ENCODE peak calls at places on chromosome 3, in six cellular contexts. Q is cardiac muscle cell; H is neuronal stem cell; A is MM.1S; Y is naive thymus-derived CD4-positive, alpha-beta T cell; O is K562. X is an unnamed sample. For H3K4me1 and H3K36me3, the result is how much of the 10 kb centered on the place peaks cover.

GRCh38 chr3:188057124-188057523 is 96.8 kb upstream of the LPP start:
- DNase-seq in H (no peak), Q (no peak), A (no peak), O (no peak), Y (no peak), X (no peak)

GRCh38 chr3:169147246-169148008 is 516.1 kb downstream of the MECOM start:
- DNase-seq in O (peak), Q (peak), A (peak), Y (no peak), H (peak), X (peak)

GRCh38 chr3:186985713-186986364 is 55.5 kb downstream of the ST6GAL1 start:
- DNase-seq in Q (no peak), A (peak), Y (no peak), O (no peak), H (no peak), X (no peak)

GRCh38 chr3:36954452-36955134 is 9.7 kb upstream of the TRANK1 start:
- DNase-seq in A (no peak), O (peak), H (no peak), Q (no peak), Y (no peak), X (no peak)

GRCh38 chr3:97070302-97070701 is 255.9 kb downstream of the EPHA6 start:
- DNase-seq in Y (no peak), Q (no peak), A (no peak), H (no peak), O (no peak), X (no peak)

GRCh38 chr3:120274739-120275167 is 10.3 kb downstream of the GPR156 start:
- DNase-seq in A (no peak), Y (no peak), H (no peak), Q (no peak), O (no peak), X (no peak)

GRCh38 chr3:56856686-56857577 is 55.2 kb upstream of the ARHGEF3 start:
- DNase-seq in H (no peak), Y (no peak), O (no peak), A (no peak), Q (no peak), X (no peak)

GRCh38 chr3:53140575-53141467 is 10.6 kb upstream of the RFT1 start:
- DNase-seq in A (no peak), Y (no peak), H (no peak), Q (no peak), O (no peak), X (no peak)

GRCh38 chr3:44477312-44478030 is at the start of gene ZNF445:
- DNase-seq in O (peak), Q (peak), H (peak), Y (peak), A (peak), X (peak)

GRCh38 chr3:30181546-30181945 is 424.9 kb upstream of the TGFBR2 start:
- DNase-seq in H (no peak), Q (no peak), Y (no peak), O (no peak), A (no peak), X (no peak)

GRCh38 chr3:108102420-108103039 is 11.7 kb upstream of the CD47 start:
- DNase-seq in H (no peak), Q (no peak), O (no peak), A (no peak), Y (no peak), X (no peak)

GRCh38 chr3:183490653-183491052 is 62.2 kb upstream of the MCF2L2 start:
- DNase-seq in O (no peak), Q (peak), Y (peak), A (peak), H (no peak), X (no peak)

GRCh38 chr3:53195602-53196574 is 34.9 kb downstream of the PRKCD start:
- DNase-seq in Y (peak), A (peak), H (peak), O (peak), Q (peak), X (peak)

GRCh38 chr3:165895919-165896318 is 58.7 kb upstream of the BCHE start:
- DNase-seq in Q (peak), H (peak), A (peak), Y (no peak), O (peak), X (no peak)

GRCh38 chr3:14562441-14562840 is 22.3 kb upstream of the GRIP2 start:
- DNase-seq in Q (no peak), H (no peak), Y (no peak), A (no peak), O (no peak), X (no peak)

GRCh38 chr3:89380006-89380405 is 272.6 kb downstream of the EPHA3 start:
- DNase-seq in Y (no peak), A (no peak), O (no peak), H (no peak), Q (no peak), X (no peak)

GRCh38 chr3:14902719-14903118 is 44.7 kb upstream of the NR2C2 start:
- DNase-seq in H (no peak), O (no peak), A (no peak), Q (no peak), Y (no peak), X (no peak)

GRCh38 chr3:181239456-181239855 is 249.9 kb upstream of the DNAJC19 start:
- DNase-seq in A (no peak), Y (no peak), H (no peak), Q (no peak), O (no peak), X (no peak)

GRCh38 chr3:100045696-100046095 is 68.6 kb downstream of the FILIP1L start:
- DNase-seq in Q (no peak), H (no peak), Y (no peak), A (no peak), O (no peak), X (no peak)

GRCh38 chr3:127714866-127715265 is 42.1 kb downstream of the ABTB1 start:
- DNase-seq in A (no peak), H (no peak), O (no peak), Y (no peak), Q (no peak), X (no peak)

GRCh38 chr3:121943434-121943833 is 49.2 kb downstream of the SLC15A2 start:
- DNase-seq in H (no peak), Y (no peak), Q (no peak), A (no peak), O (no peak), X (no peak)

GRCh38 chr3:101532783-101533602 is 20.0 kb upstream of the SENP7 start:
- DNase-seq in O (no peak), Q (peak), H (no peak), Y (no peak), A (no peak), X (no peak)

GRCh38 chr3:14359348-14359747 is 43.1 kb upstream of the SLC6A6 start:
- DNase-seq in O (no peak), Q (no peak), A (no peak), H (no peak), Y (no peak), X (no peak)

GRCh38 chr3:14540209-14540575 is at the start of gene GRIP2:
- DNase-seq in Y (no peak), H (no peak), A (no peak), Q (no peak), O (no peak), X (no peak)

GRCh38 chr3:153052096-153052460 is 109.9 kb upstream of the RAP2B start:
- DNase-seq in Q (peak), A (peak), H (no peak), Y (no peak), O (peak), X (no peak)

GRCh38 chr3:150049317-150049716 is 78.6 kb upstream of the PFN2 start:
- DNase-seq in Q (no peak), H (no peak), A (no peak), O (no peak), Y (no peak), X (no peak)

DNA sequence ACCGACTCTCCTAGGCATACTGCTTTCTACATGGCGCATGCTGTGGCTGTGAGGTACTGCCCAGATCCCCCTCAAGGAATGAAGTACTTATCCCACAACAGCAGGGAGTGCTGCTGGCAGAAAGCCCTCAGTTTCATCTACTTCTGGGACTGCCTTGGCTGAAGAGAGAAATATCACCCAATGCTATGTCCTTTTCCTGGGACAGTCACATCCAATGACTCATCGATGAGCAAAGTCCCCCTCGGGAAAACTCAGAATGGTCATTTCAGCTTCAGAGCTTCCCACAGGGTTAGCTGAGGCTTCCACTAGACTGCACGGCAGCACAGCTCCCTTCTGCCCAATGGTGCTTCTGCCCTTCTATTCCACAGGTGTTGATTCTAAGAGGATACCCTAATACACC is 3.6 kb upstream of the NMD3 start:
- DNase-seq in H (no peak), Q (no peak), O (no peak), Y (no peak), A (no peak), X (no peak)
- H3K4me1 ChIP-seq in H (under half), Q (under half), O (under half), Y (under half), A (under half), X (under half)

DNA sequence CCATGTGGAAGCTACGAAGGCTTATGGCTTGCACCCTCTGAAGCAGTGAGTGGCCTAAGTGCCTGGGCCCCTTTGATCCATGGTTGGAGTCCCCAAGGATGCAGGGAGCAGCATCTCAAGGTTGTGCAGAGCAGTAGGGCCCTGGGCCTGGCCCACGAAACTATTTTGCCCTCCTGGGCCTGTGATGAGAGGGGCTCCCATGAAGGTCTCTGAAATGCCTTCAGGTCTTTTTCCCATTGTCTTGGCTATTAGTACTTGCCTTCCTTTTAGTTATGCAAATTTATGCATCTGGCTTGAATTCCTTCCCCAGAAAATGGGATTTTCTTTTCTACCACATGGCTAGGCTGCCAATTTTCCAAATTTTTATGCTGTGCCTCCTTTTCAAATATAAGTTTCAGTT is 158.8 kb upstream of the MME start:
- DNase-seq in A (no peak), O (no peak), Q (no peak), Y (no peak), H (no peak), X (no peak)
- H3K36me3 ChIP-seq in A (under half), O (under half), Q (under half), Y (under half), H (under half), X (under half)

DNA sequence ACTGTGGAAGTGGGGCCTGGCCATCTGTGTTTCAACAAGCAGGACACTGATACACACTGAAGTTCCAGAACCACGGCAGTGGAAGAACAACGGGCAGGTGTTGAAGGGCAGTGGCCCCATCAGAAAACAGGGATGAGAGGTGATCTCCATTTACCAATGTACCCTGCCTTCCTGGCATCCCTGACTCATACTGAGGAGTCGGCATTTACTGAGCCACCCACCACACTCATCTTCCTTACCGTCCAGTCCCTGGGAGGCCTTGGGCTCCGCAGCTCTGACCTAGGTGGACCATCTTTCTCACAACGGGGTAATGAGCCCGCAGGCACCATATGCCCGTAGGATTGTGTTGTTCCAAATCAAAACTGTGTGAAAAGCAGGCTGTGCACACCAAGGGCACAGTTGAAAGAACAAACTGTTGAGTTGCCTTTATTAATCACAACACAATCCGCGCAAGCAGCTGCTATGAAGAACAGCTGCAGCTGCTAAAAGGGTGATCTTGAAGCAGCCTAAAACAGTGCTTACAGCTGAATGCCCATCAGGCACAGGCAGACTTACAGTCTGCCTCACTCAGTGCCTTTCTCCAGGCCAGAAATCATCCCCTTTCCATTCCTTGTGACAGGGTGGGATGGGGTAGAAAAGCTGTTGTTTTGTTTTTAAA is 12.9 kb downstream of the MB21D2 start:
- DNase-seq in A (no peak), O (no peak), Y (no peak), H (no peak), Q (no peak), X (no peak)
- H3K27ac ChIP-seq in A (no peak), O (no peak), Y (no peak), H (no peak), Q (no peak), X (no peak)

GRCh38 chr3:58215317-58216025 is 4.7 kb upstream of the DNASE1L3 start:
- DNase-seq in O (no peak), Q (no peak), H (no peak), Y (no peak), A (no peak), X (no peak)
- H3K4me1 ChIP-seq in O (under half), Q (under half), H (under half), Y (under half), A (under half), X (under half)

DNA sequence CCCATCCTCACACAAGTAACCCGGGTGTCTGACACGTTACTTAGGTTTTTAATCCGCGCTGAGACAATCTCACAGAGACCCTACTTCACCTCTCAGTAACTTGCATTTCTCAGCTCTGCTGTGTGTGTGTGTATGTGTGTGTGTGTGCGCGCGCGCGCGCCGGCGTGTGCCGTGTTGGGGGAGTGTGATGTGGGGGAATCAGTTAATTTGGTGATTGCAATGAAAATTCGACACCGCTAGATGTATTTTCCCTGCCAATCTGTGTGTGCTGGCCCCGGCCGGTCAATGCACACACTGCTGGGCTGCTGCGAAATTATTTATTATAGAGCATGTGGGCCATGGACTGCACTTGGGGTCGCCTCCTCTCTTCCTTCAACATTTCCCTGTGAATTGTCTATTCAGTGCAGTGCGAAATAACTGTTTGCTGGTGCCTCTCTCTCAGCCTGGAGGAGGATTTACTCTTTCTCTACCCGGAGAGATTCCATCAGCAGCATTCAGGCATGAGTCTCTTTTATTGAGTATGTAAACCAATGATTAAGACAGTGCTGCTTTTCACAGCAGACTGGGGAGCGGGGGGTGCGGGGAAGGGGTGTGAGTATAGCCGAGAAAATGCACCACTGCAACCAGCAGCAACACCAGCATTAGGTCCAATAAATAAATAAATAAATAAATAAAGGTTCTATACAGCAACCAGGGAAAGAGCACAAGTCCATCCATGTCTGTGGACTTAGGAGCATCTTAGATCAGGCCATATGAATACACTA is 2.9 kb downstream of the CADM2 start:
- DNase-seq in Y (no peak), Q (no peak), H (no peak), A (no peak), O (no peak), X (no peak)
- H3K36me3 ChIP-seq in Y (under half), Q (under half), H (under half), A (under half), O (under half), X (under half)

DNA sequence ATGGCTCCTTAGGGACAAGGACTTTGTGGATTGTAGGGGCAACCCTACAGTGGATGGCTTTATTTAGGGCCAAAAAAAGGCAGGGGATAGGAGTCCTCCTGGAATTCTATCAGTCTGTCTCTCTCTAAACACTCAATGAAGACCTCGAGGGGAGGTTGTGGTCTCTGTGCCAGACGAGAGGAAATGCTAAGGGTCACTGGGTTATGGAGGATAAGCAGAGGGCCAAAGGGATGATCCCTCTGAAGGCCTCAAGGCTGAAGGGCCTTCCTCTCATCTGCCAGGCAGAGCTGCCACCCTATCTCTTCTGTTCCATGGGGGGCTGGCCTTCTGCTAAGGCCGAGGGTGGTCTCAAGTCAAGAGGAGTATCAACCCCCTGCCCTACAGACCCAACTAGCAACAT is 27.0 kb downstream of the PLXNB1 start:
- DNase-seq in O (no peak), H (no peak), Y (no peak), Q (no peak), A (no peak), X (no peak)
- H3K27ac ChIP-seq in O (no peak), H (no peak), Y (no peak), Q (peak), A (no peak), X (no peak)

DNA sequence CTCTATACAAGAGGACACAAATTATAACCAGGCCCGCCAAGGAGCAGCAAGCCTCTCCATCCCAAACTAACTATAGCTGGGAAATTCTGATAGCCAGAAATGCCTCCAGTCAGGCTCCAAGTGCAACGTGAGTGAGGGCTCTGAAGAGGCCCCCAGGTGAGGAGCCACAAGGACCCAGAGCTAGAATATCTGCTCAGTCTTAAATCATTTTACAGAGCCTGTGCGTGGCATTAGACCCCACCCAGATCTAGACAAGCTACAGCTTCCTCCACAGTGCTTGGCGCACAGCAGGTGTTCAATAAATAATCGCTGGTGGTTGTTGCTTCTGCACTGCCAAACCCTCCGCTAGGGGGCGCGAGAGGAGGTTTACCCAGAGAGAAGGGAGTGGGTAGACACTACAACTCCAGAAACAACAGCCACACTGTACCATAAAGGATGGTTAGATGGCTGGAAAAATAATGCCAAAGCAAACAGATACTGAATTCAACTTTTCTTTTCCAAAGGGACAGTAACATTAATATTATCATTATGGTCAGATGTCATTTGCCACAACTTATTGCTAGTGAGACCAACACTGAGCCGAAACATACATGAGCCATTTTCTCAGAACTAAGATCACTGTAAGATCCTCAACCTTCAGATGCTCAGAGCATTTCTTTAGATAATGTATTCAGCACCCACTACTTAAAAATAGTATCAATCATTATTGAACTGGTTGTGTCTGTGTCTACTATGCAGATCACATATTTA is 44.5 kb downstream of the ZIC4 start:
- DNase-seq in O (peak), H (no peak), A (peak), Q (no peak), Y (no peak), X (no peak)
- H3K4me1 ChIP-seq in O (under half), H (under half), A (under half), Q (under half), Y (under half), X (under half)

X was measured in CD4-positive, alpha-beta memory T cell.